ENCODE peak calls at places on chromosomes 3 and 15, in four cellular contexts. N is fibroblast of lung, D is foreskin fibroblast, F is AG10803. W is an unnamed sample.

GRCh38 chr3:180888992-180889560 is 23.4 kb upstream of the FXR1 start:
- DNase-seq in N (no peak), D (no peak), F (no peak), W (no peak)

GRCh38 chr3:43287514-43287913 is 1.2 kb downstream of the SNRK start:
- DNase-seq in N (peak), D (no peak), F (no peak), W (no peak)

GRCh38 chr3:47362704-47363103 is 18.1 kb upstream of the PTPN23 start:
- DNase-seq in N (no peak), D (no peak), F (no peak), W (peak)

GRCh38 chr3:12708584-12709192 is 44.8 kb upstream of the RAF1 start:
- DNase-seq in N (peak), D (peak), F (peak), W (peak)

GRCh38 chr3:47035645-47036044 is 56.2 kb downstream of the NBEAL2 start:
- DNase-seq in N (peak), D (no peak), F (peak), W (no peak)

GRCh38 chr15:84736375-84736774 is 12.0 kb upstream of the ZNF592 start:
- DNase-seq in N (no peak), D (no peak), F (no peak), W (no peak)

GRCh38 chr3:113247664-113248458 is 36.5 kb downstream of the BOC start:
- DNase-seq in N (no peak), D (no peak), F (peak), W (peak)

GRCh38 chr15:90161946-90162345 is 39.2 kb upstream of the SEMA4B start:
- DNase-seq in N (no peak), D (no peak), F (no peak), W (no peak)

GRCh38 chr15:61155741-61156700 is 73.1 kb downstream of the RORA start:
- DNase-seq in N (peak), D (peak), F (peak), W (peak)

GRCh38 chr3:135896613-135897012 is 68.9 kb upstream of the PPP2R3A start:
- DNase-seq in N (no peak), D (peak), F (peak), W (no peak)

GRCh38 chr3:85183390-85183789 is 224.6 kb downstream of the CADM2 start:
- DNase-seq in N (no peak), D (no peak), F (no peak), W (no peak)

GRCh38 chr3:12970684-12971083 is 102.5 kb downstream of the IQSEC1 start:
- DNase-seq in N (no peak), D (no peak), F (no peak), W (no peak)

GRCh38 chr15:90160781-90161727 is 40.1 kb upstream of the SEMA4B start:
- DNase-seq in N (no peak), D (no peak), F (no peak), W (no peak)

GRCh38 chr3:81378552-81379288 is 382.7 kb downstream of the GBE1 start:
- DNase-seq in N (no peak), D (no peak), F (no peak), W (no peak)

GRCh38 chr3:122268257-122269024 is 56.6 kb upstream of the CSTA start:
- DNase-seq in N (no peak), D (no peak), F (no peak), W (no peak)

GRCh38 chr15:69740684-69741083 is 288.1 kb downstream of the RPLP1 start:
- DNase-seq in N (no peak), D (no peak), F (no peak), W (no peak)
- H3K4me3 ChIP-seq in N (no peak), D (no peak), F (no peak), W (no peak)

DNA sequence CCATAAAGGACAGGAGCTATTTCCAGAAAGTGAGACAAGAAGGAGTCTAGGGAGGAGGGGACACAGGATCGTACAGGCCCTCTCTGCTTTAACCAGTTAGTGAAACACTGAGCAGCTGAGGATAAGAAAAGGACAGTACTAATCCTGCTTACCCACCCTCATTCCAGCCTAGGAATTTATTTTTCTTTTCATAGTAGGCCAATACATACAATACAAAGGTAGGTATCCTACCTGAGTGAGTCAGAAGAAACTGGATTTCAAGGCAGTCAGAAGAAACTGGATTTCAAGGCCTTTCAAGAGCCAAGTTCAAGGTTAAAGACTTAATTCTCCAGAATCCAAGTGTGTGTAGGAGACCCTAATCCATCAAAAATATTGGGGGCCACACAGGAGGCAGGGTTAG is 65.3 kb downstream of the EOMES start:
- DNase-seq in N (no peak), D (no peak), F (no peak), W (no peak)
- TF ChIP-seq CTCF in N (no peak), D (no peak), F (no peak), W (no peak)

DNA sequence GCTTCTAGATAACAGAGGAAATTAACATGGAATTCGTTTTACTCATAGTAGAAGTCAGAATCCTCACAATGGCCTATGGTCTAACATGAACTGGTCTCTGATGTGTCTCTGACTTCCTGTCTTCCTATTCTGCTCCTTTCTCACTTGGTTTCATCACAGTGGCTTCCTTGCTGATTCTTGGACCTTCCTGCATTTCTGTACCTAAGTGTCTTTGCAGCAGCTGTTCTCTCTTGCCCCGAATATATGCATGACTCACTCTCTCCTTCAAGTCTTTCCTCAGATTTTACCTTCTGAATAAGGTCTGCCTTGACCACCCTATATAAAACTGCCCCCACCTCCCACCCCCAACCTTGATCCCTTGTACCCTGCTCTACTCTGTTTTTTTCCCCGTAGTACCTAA is 14.1 kb downstream of the ARL13B start:
- DNase-seq in N (peak), D (no peak), F (no peak), W (peak)
- H3K4me3 ChIP-seq in N (no peak), D (no peak), F (no peak), W (no peak)

DNA sequence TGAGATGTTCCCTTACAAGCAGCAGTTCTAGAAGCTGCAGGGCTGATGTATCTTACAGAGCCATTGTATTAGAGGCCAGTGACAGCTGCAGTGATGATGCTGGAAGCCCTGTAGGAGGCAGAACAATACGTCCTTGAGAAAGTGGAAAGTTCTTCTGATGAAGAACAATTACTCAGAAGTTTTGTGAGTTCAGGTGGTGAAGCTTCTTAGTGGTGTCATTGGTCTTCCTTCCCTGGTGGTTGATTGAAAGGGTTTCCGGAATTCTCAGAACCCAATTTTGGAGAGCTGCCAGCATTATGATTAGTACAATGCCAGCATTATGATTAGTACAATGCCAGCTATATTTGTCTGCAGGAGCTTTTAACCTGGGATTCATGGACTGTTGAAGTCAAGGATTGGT is 356.4 kb downstream of the MFSD1 start:
- DNase-seq in N (no peak), D (no peak), F (no peak), W (peak)
- TF ChIP-seq CTCF in N (no peak), D (no peak), F (no peak), W (peak)

GRCh38 chr15:57215371-57215770 is 160.9 kb upstream of the CGNL1 start:
- DNase-seq in N (peak), D (no peak), F (peak), W (no peak)
- H3K4me3 ChIP-seq in N (no peak), D (no peak), F (no peak), W (no peak)

GRCh38 chr15:53872410-53872809 is 105.8 kb upstream of the UNC13C start:
- DNase-seq in N (no peak), D (no peak), F (no peak), W (no peak)

GRCh38 chr15:53869806-53870073 is 108.5 kb upstream of the UNC13C start:
- DNase-seq in N (no peak), D (no peak), F (no peak), W (no peak)

GRCh38 chr15:53869044-53869805 is 109.0 kb upstream of the UNC13C start:
- DNase-seq in N (no peak), D (no peak), F (no peak), W (no peak)
- TF ChIP-seq CTCF in N (no peak), D (no peak), F (no peak), W (no peak)

GRCh38 chr3:191301017-191301416 is 28.2 kb upstream of the CCDC50 start:
- DNase-seq in N (no peak), D (no peak), F (no peak), W (no peak)
- H3K4me3 ChIP-seq in N (no peak), D (no peak), F (no peak), W (no peak)

GRCh38 chr3:105223815-105224214 is 142.9 kb upstream of the ALCAM start:
- DNase-seq in N (no peak), D (no peak), F (no peak), W (no peak)

GRCh38 chr3:105222568-105223093 is 144.1 kb upstream of the ALCAM start:
- DNase-seq in N (no peak), D (no peak), F (no peak), W (no peak)
- TF ChIP-seq CTCF in N (no peak), D (no peak), F (no peak), W (no peak)

GRCh38 chr15:67765706-67766105 is 59.6 kb upstream of the SKOR1 start:
- DNase-seq in N (no peak), D (no peak), F (no peak), W (no peak)
- H3K4me3 ChIP-seq in N (no peak), D (no peak), F (no peak), W (no peak)